ENCODE peak calls at places on chromosomes 7 and 10, in ten cellular contexts. K is tibial artery; W is CD8-positive, alpha-beta T cell; D is H1; L is fibroblast of mammary gland; H is PC-3; R is fibroblast of pulmonary artery; I is A673; G is AG09309; X is left ventricle myocardium inferior. E is an unnamed sample.

GRCh38 chr10:60975716-60976115 is 31.7 kb upstream of the RHOBTB1 start:
- DNase-seq in R (peak; percentile 50), W (no peak), X (no peak), D (no peak), K (no peak), L (peak; percentile 6), I (no peak), H (no peak), G (no peak), E (no peak)

GRCh38 chr7:127514499-127514898 is 70.9 kb downstream of the GCC1 start:
- DNase-seq in K (no peak), R (peak; percentile 65), I (peak; percentile 51), W (no peak), G (peak; percentile 5), D (no peak), H (peak; percentile 57), L (peak; percentile 55), X (no peak), E (peak; percentile 53)

GRCh38 chr10:32156031-32156495 is 99.8 kb upstream of the KIF5B start:
- DNase-seq in L (no peak), R (no peak), G (no peak), D (no peak), K (no peak), X (no peak), I (no peak), H (peak; percentile 58), W (no peak), E (no peak)

GRCh38 chr7:100208911-100209408 is 10.8 kb upstream of the PVRIG start:
- DNase-seq in L (no peak), R (no peak), K (no peak), W (no peak), D (no peak), I (no peak), X (no peak), G (no peak), H (no peak), E (no peak)

GRCh38 chr10:118343115-118343514 is 991 bp upstream of the FAM204A start:
- DNase-seq in I (no peak), X (no peak), W (no peak), R (peak; percentile 19), H (peak; percentile 12), D (no peak), G (no peak), L (peak; percentile 69), K (no peak), E (peak; percentile 37)

GRCh38 chr10:60487543-60487942 is 97.9 kb upstream of the ANK3 start:
- DNase-seq in I (no peak), X (no peak), H (no peak), K (no peak), R (no peak), W (no peak), G (no peak), L (no peak), D (no peak), E (no peak)

GRCh38 chr10:25797888-25798429 is 136.1 kb upstream of the MYO3A start:
- DNase-seq in W (no peak), I (no peak), H (no peak), K (no peak), L (no peak), X (no peak), G (no peak), D (no peak), R (no peak), E (no peak)

GRCh38 chr10:76033457-76034196 is 602.2 kb downstream of the LRMDA start:
- DNase-seq in H (peak; percentile 93), R (no peak), W (no peak), K (no peak), D (no peak), G (no peak), L (peak; percentile 72), I (no peak), X (no peak), E (peak; percentile 88)

GRCh38 chr7:105279688-105280007 is 109.1 kb downstream of the SRPK2 start:
- DNase-seq in I (no peak), K (no peak), D (no peak), G (no peak), H (no peak), W (no peak), L (no peak), R (no peak), X (no peak), E (no peak)

GRCh38 chr10:1120761-1121160 is 64.6 kb downstream of the WDR37 start:
- DNase-seq in X (no peak), L (no peak), R (no peak), I (peak; percentile 11), D (no peak), K (no peak), W (no peak), H (no peak), G (no peak), E (peak; percentile 23)

DNA sequence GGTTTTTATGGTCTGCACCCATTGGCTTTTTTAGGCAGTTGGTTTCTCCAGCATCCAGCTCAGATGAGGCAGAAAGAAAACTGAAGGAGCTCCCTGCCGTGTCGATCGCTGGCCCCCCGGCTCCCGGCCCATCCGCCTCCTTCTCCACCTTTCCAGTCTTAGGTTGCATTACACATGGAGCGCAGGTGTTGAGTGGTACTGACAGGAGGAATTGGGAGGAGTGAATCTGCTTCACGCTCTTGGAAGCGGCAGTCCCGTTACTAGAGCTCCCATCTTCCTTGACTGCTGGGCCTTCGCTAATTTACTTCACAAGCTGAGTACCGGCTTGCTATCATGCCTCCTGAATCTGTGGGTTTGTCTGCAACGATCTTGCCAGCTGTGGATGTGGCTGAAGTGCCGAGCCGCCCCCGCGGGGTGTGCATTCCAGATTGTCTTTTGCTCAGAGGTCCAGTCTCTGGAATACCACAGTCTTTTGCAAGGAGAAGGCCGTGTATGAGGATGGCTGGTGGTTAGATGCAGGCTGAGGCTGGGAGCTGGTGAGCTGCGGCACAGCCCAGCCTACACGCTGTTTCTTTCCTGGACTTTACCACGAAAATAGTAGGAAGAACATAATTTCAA is 17.1 kb downstream of the IQCE start:
- DNase-seq in D (no peak), X (no peak), H (no peak), K (no peak), G (no peak), L (peak; percentile 64), R (peak; percentile 10), W (no peak), I (no peak), E (peak; percentile 70)
- TF ChIP-seq CTCF in D (no peak), X (no peak), H (no peak), K (no peak), G (no peak), L (no peak), R (no peak), W (no peak), I (no peak), E (no peak)

GRCh38 chr7:31053986-31054385 is 1.9 kb downstream of the ADCYAP1R1 start:
- DNase-seq in R (no peak), X (no peak), H (no peak), I (no peak), K (no peak), D (no peak), G (no peak), W (no peak), L (no peak), E (no peak)
- H3K4me3 ChIP-seq in R (no peak overlapping the region), X (peak overlapping the region; percentile 72), H (no peak overlapping the region), I (no peak overlapping the region), K (no peak overlapping the region), D (peak overlapping the region; percentile 85), G (no peak overlapping the region), W (no peak overlapping the region), L (no peak overlapping the region), E (no peak overlapping the region)

GRCh38 chr7:32890553-32891045 is 961 bp downstream of the KBTBD2 start:
- DNase-seq in H (peak; percentile 27), L (peak; percentile 81), R (peak; percentile 79), D (no peak), X (no peak), G (no peak), I (peak; percentile 70), K (peak; percentile 35), W (peak; percentile 24), E (peak; percentile 63)

GRCh38 chr7:32890010-32890552 is 1.5 kb downstream of the KBTBD2 start:
- DNase-seq in G (no peak), X (no peak), D (no peak), H (peak; percentile 17), I (peak; percentile 17), L (peak; percentile 51), W (no peak), R (peak; percentile 57), K (no peak), E (peak; percentile 51)

GRCh38 chr7:32892521-32893224 is 1.1 kb upstream of the KBTBD2 start:
- DNase-seq in L (peak; percentile 65), D (no peak), H (peak; percentile 73), W (peak; percentile 37), G (no peak), K (peak; percentile 48), I (peak; percentile 83), R (peak; percentile 75), X (peak; percentile 37), E (peak; percentile 37)

GRCh38 chr7:32891800-32892520 is 400 bp upstream of the KBTBD2 start:
- DNase-seq in K (peak; percentile 96), L (peak; percentile 90), X (peak; percentile 99), W (peak; percentile 96), G (peak; percentile 60), H (peak; percentile 91), R (peak; percentile 95), I (peak; percentile 99), D (peak; percentile 85), E (peak; percentile 94)

DNA sequence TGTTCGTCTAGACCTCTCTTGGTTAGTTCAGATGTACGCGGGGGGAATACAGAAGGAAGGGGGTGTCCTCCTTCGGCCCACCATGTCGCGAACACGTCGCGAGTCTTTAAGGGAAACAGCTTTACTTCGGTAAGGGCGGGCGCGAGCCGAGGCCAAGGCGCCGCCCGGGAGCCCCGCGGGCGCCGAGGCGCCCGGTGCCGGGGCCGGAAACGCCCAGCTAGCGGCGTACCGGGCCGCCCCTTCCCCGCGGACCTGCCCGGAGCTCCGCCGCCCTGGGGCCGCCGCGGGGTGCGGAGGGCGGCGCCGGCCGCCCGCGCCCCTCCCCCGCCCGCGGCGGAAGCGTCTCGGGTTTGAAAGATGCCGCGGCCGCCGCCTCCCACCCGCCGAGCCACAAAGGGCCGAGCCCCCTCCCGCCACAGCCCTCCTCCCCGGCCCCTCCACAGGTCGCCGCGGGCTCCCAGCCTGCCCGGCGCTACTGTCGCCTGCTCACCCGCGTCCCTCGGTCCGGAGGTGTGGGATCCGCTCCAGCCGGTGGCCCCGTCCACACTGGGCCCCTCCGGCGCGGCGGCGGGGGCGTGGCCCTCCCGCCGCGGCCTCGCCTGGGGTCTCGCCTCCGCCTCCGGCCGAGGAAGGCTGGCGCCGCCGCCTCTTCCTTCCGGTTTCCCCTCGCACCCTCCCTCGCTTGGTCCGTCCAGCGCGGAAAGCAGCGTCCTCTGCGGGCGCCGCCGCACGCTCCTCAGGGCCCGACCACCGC is at the start of gene KBTBD2:
- DNase-seq in K (peak; percentile 78), R (peak; percentile 91), W (peak; percentile 71), L (peak; percentile 82), X (peak; percentile 88), H (peak; percentile 71), D (no peak), I (peak; percentile 92), G (no peak), E (peak; percentile 84)
- TF ChIP-seq CTCF in K (no peak), R (no peak), W (no peak), L (no peak), X (no peak), H (no peak), D (no peak), I (no peak), G (no peak), E (no peak)

DNA sequence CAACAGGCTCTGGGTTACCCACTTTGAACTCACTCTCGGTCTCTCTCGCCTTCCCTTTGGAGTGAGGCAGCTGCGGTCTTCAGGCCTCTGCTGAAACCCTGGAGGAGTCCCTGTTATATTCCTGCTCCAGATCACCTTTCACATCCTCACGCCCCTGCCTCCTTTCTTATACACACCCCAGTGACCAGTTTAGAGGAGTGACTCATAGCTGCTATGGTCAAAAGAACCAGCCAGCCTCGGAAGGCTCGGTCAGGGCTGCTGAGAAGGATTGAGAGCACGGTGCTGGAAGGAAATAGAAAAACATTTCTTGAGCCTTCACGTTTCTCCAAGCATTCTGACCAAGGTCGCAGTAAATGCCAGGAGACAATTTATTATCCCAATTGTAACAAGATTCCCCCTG is 28.3 kb upstream of the SVOPL start:
- DNase-seq in L (no peak), R (no peak), W (no peak), I (no peak), K (no peak), X (no peak), G (no peak), H (peak; percentile 16), D (no peak), E (no peak)
- H3K4me3 ChIP-seq in L (no peak overlapping the region), R (no peak overlapping the region), W (no peak overlapping the region), I (no peak overlapping the region), K (no peak overlapping the region), X (no peak overlapping the region), G (no peak overlapping the region), H (no peak overlapping the region), D (no peak overlapping the region), E (no peak overlapping the region)